ENCODE peak calls at places on chromosomes 1 and 21, in ten cellular contexts. R is NCI-H2171 treated with DMSO at 0.1 percent for 48 hours; B is lower lobe of right lung; D is stimulated activated CD4-positive, alpha-beta T cell treated with anti-CD3 and anti-CD28 coated beads, Interleukin-2, amount 100 ng/mL, for 48 hours; V is HFFc6; C is psoas muscle; L is WTC11; K is A172; G is Daoy; A is AG04450. U is an unnamed sample.

GRCh38 chr21:34912022-34912933 is 136.8 kb downstream of the RUNX1 start:
- DNase-seq in R (no peak), B (no peak), D (no peak), V (no peak), C (no peak), L (no peak), K (no peak), G (no peak), A (no peak), U (no peak)

GRCh38 chr1:199204231-199204630 is 565.4 kb downstream of the PTPRC start:
- DNase-seq in R (no peak), B (no peak), D (no peak), V (no peak), C (no peak), L (no peak), K (no peak), G (no peak), A (no peak), U (no peak)

GRCh38 chr1:156502396-156502748 is 1.8 kb upstream of the MEF2D start:
- DNase-seq in R (no peak), B (no peak), D (no peak), V (no peak), C (no peak), L (no peak), K (no peak), G (no peak), A (no peak), U (no peak)

GRCh38 chr1:246515390-246516005 is 8.4 kb upstream of the SMYD3 start:
- DNase-seq in R (no peak), B (no peak), D (no peak), V (no peak), C (no peak), L (no peak), K (no peak), G (no peak), A (no peak), U (no peak)

GRCh38 chr21:20108976-20109375 is 889.2 kb upstream of the NCAM2 start:
- DNase-seq in R (no peak), B (no peak), D (no peak), V (no peak), C (no peak), L (no peak), K (no peak), G (no peak), A (no peak), U (no peak)

GRCh38 chr1:30920827-30921226 is 12.3 kb upstream of the SDC3 start:
- DNase-seq in R (no peak), B (no peak), D (no peak), V (no peak), C (no peak), L (no peak), K (no peak), G (no peak), A (no peak), U (peak)

GRCh38 chr1:15703562-15703961 is 19.4 kb downstream of the PLEKHM2 start:
- DNase-seq in R (no peak), B (peak), D (no peak), V (peak), C (peak), L (no peak), K (peak), G (peak), A (peak), U (peak)

GRCh38 chr1:29644812-29645211 is 408.5 kb downstream of the PTPRU start:
- DNase-seq in R (no peak), B (no peak), D (no peak), V (no peak), C (no peak), L (no peak), K (no peak), G (no peak), A (no peak), U (peak)